ENCODE peak calls at places on chromosome 20, in four cellular contexts. G is activated CD8-positive, alpha-beta T cell treated with anti-CD3 and anti-CD28 coated beads for 36 hours; Y is CD4-positive, alpha-beta T cell; I is CD14-positive monocyte. M is an unnamed sample.

GRCh38 chr20:38697306-38697705 is 27.0 kb upstream of the SLC32A1 start:
- DNase-seq in G (no peak), I (no peak), Y (no peak), M (no peak)

GRCh38 chr20:42492998-42493397 is 696.7 kb downstream of the PTPRT start:
- DNase-seq in G (no peak), Y (no peak), I (no peak), M (no peak)

GRCh38 chr20:31547017-31547675 is 32.9 kb downstream of the HM13 start:
- DNase-seq in G (peak; percentile 89), I (peak; percentile 81), Y (peak; percentile 69), M (peak; percentile 78)

GRCh38 chr20:38957477-38957876 is 4.7 kb upstream of the DHX35 start:
- DNase-seq in G (no peak), Y (no peak), I (no peak), M (no peak)

GRCh38 chr20:2585811-2586210 is 49.4 kb downstream of the TMC2 start:
- DNase-seq in Y (no peak), G (no peak), I (no peak), M (no peak)

GRCh38 chr20:45117581-45117980 is 2.6 kb upstream of the WFDC5 start:
- DNase-seq in I (no peak), G (no peak), Y (no peak), M (no peak)

GRCh38 chr20:1336699-1337387 is 7.9 kb upstream of the SDCBP2 start:
- DNase-seq in Y (no peak), I (no peak), G (peak; percentile 31), M (no peak)

GRCh38 chr20:59015812-59016711 is 3.2 kb upstream of the TUBB1 start:
- DNase-seq in I (no peak), G (no peak), Y (no peak), M (no peak)

GRCh38 chr20:58238490-58238889 is 10.0 kb upstream of the ANKRD60 start:
- DNase-seq in I (no peak), G (no peak), Y (no peak), M (no peak)

GRCh38 chr20:46990017-46990810 is 95.6 kb downstream of the EYA2 start:
- DNase-seq in I (no peak), Y (no peak), G (peak; percentile 66), M (no peak)

GRCh38 chr20:58888521-58889333 is 36.2 kb downstream of the GNAS start:
- DNase-seq in Y (peak; percentile 77), I (peak; percentile 79), G (peak; percentile 89), M (peak; percentile 79)

GRCh38 chr20:51335329-51335841 is 207.1 kb downstream of the NFATC2 start:
- DNase-seq in I (no peak), Y (no peak), G (peak; percentile 53), M (no peak)

GRCh38 chr20:50848341-50848808 is 53.5 kb downstream of the BCAS4 start:
- DNase-seq in Y (no peak), I (no peak), G (no peak), M (no peak)

GRCh38 chr20:32509639-32510066 is 75.5 kb downstream of the NOL4L start:
- DNase-seq in I (no peak), G (peak; percentile 91), Y (peak; percentile 63), M (peak; percentile 37)

GRCh38 chr20:14582855-14583254 is 245.4 kb upstream of the FLRT3 start:
- DNase-seq in Y (no peak), I (no peak), G (no peak), M (no peak)

GRCh38 chr20:10313701-10314100 is 95.1 kb downstream of the SNAP25 start:
- DNase-seq in I (no peak), Y (no peak), G (no peak), M (no peak)

GRCh38 chr20:61886721-61887658 is 178.7 kb downstream of the TAF4 start:
- DNase-seq in G (peak; percentile 53), Y (peak; percentile 13), I (no peak), M (peak; percentile 34)
- TF ChIP-seq CTCF in G (peak; percentile 81), Y (peak; percentile 72), I (peak; percentile 63), M (peak; percentile 67)

DNA sequence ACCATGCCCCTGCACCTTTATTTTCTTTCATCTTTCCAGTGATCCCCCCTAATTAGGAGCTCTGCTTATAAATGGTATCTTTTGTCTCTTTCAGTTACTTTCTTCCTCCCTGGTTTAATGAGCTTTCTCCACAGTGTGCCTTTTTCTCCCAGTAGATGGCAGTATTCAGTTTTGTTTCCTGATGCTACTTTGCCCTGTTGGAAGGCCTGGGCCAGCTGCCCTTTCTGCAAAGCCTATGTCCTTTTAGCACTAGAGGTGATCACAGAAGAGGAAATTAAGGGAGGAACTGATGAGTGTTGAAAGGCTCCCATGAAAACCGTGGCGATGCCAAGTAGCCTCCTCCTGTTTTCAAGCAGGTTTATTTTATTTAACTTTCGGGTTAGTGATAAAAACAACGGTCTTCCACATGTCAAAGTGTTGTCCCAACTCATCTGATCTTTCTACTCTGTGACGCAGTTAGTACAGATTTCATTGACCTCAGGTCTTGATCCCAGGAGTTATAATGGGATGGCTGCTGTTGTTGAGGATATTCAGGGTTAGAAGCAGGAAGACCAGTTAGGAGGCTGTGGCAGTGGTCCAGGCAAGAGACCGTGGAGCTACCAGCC is 184.2 kb upstream of the BMP2 start:
- DNase-seq in I (no peak), G (no peak), Y (no peak), M (no peak)
- TF ChIP-seq CTCF in I (peak; percentile 53), G (peak; percentile 27), Y (no peak), M (peak; percentile 45)

DNA sequence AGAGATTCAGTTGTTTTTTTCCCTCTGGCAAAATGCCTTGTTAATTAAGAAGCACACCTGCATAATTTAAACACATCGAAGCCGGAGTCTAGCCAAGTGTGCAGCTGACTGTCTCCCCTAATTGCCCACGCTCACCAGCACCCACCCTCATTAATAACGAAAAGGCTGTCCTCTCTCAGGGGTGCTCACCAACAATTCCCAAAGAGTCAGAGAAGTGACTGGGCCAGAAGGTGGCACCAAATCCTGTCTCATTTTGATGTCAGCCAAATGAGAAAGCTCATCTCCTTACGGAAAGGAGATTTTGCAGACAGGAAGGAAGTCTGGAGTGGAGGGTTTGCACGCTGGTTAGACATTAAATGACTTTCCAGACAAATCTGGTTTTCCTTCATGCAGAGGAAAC is 60.7 kb upstream of the MC3R start:
- DNase-seq in Y (no peak), I (no peak), G (no peak), M (no peak)
- TF ChIP-seq CTCF in Y (no peak), I (no peak), G (no peak), M (no peak)

GRCh38 chr20:40938020-40938419 is 90.6 kb upstream of the TOP1 start:
- DNase-seq in Y (no peak), G (peak; percentile 24), I (no peak), M (no peak)
- TF ChIP-seq CTCF in Y (no peak), G (no peak), I (no peak), M (no peak)

DNA sequence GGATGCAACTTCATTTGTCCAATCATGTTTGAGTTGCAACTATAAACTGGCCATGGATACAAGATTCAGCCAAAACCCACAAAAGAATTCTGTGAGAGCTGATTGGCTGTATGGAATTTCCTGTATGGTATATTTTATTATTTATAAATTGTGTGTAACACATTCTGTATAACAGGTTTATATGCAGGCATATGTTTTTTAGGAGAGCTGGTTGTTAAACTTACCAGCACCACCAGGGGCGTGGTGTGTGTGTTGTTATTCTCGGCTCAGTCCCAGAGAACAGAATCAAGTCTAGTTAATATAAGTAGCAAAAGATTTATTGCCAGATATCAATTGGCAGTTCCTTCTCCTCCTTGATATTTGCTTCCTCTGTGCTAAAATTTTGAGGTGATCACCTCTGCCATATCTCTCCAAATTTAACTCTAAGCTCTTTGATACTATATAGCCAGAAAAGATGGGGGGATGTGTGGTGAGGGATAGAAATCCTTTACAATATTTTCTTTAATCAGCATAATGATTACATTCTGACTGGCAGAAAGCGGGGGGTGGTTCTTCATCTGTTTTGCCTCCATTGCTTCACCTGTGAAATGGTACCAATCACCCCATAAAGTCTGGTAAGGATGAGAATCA is 22.9 kb downstream of the CNBD2 start:
- DNase-seq in I (no peak), Y (peak; percentile 11), G (peak; percentile 37), M (no peak)
- TF ChIP-seq CTCF in I (peak; percentile 48), Y (peak; percentile 33), G (peak; percentile 57), M (no peak)

DNA sequence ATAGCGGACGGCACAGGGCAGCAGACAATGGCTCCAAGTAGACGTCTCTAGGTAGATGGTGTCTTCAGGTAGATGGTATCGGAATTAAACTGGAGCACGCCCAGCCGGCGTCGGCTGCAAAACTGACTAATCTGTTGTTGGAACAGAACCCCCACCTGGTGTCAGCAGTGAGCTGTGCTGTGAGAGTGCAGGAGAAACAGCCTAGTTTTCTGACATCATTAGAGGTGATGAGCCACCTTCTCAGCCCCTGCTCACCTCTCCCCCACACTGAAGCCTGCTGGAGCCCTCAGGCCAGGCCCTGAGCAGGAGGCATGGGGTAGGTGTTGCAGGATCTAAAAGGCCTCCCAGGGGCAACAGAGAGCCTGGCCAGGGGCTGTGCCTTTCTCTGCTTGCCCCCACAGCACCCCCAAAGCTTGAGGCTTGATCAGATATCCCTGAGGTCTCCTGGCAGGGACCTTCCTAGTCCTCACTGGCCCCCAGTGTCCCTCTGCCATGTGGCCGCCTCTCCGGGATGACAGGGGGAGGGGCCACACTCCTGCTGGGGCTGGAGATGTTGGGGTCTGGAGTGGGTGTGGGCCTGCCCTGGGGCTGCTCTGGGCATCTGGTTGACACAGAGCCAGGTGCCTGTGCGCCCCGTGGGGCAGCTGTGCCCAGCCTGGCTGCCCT is 6.9 kb upstream of the HELZ2 start:
- DNase-seq in I (no peak), Y (peak; percentile 74), G (peak; percentile 83), M (peak; percentile 38)
- TF ChIP-seq CTCF in I (peak; percentile 41), Y (peak; percentile 63), G (peak; percentile 48), M (peak; percentile 39)

GRCh38 chr20:20362774-20363435 is 5.0 kb upstream of the INSM1 start:
- DNase-seq in G (peak; percentile 20), Y (no peak), I (no peak), M (no peak)
- TF ChIP-seq CTCF in G (no peak), Y (no peak), I (no peak), M (no peak)

GRCh38 chr20:8018928-8019177 is 708 bp downstream of the TMX4 start:
- DNase-seq in Y (no peak), G (no peak), I (no peak), M (no peak)
- TF ChIP-seq CTCF in Y (no peak), G (peak; percentile 9), I (no peak), M (no peak)

GRCh38 chr20:49320460-49320859 is 42.6 kb upstream of the ZNFX1 start:
- DNase-seq in Y (no peak), G (no peak), I (no peak), M (no peak)
- TF ChIP-seq CTCF in Y (no peak), G (no peak), I (peak; percentile 32), M (no peak)